ENCODE peak calls at places on chromosomes 11 and 22, in eight cellular contexts. J is HCT116, U is K562, E is suprapubic skin, B is esophagus muscularis mucosa, R is SK-N-SH, C is transverse colon, T is prostate gland. W is an unnamed sample. For H3K4me1, the result is how much of the 10 kb centered on the place peaks cover.

GRCh38 chr22:35900483-35901168 is 128.0 kb downstream of the RBFOX2 start:
- DNase-seq in J (peak), E (no peak), C (no peak), T (no peak), B (no peak), U (no peak), R (no peak), W (no peak)

GRCh38 chr11:111299111-111300026 is 1.0 kb downstream of the POU2AF3 start:
- DNase-seq in U (no peak), T (peak), B (peak), C (peak), R (peak), E (peak), J (no peak), W (peak)

GRCh38 chr11:66639066-66639813 is 737 bp downstream of the RBM4 start:
- DNase-seq in R (no peak), C (peak), T (no peak), B (no peak), J (no peak), E (no peak), U (no peak), W (no peak)

GRCh38 chr11:71322861-71323582 is 70.6 kb upstream of the SHANK2 start:
- DNase-seq in B (no peak), E (peak), T (no peak), C (no peak), J (no peak), U (no peak), R (no peak), W (no peak)

GRCh38 chr11:73787051-73787642 is 527 bp upstream of the MRPL48 start:
- DNase-seq in T (no peak), B (no peak), E (no peak), C (no peak), U (no peak), R (no peak), J (no peak), W (no peak)

GRCh38 chr11:17388609-17389204 is at the start of gene KCNJ11:
- DNase-seq in R (no peak), E (no peak), C (no peak), J (no peak), B (no peak), U (no peak), T (no peak), W (no peak)

GRCh38 chr22:17589810-17590375 is 26.6 kb downstream of the SLC25A18 start:
- DNase-seq in J (no peak), U (no peak), C (no peak), B (no peak), R (no peak), E (no peak), T (no peak), W (peak)

GRCh38 chr11:109192864-109193263 is 229.1 kb upstream of the C11orf87 start:
- DNase-seq in J (no peak), B (no peak), T (no peak), C (no peak), E (no peak), U (no peak), R (no peak), W (no peak)

GRCh38 chr11:1827931-1828330 is 6.9 kb upstream of the SYT8 start:
- DNase-seq in C (no peak), E (no peak), J (no peak), U (no peak), R (no peak), T (no peak), B (no peak), W (no peak)

GRCh38 chr11:120877746-120878365 is 146.0 kb upstream of the TBCEL start:
- DNase-seq in J (no peak), T (no peak), R (no peak), E (no peak), C (no peak), B (no peak), U (no peak), W (no peak)

GRCh38 chr22:36330655-36331305 is 57.0 kb downstream of the MYH9 start:
- DNase-seq in C (no peak), R (no peak), T (peak), B (no peak), U (no peak), E (no peak), J (no peak), W (no peak)

GRCh38 chr22:32106930-32107329 is 52.2 kb downstream of the C22orf42 start:
- DNase-seq in U (no peak), C (no peak), J (no peak), E (no peak), B (peak), R (no peak), T (no peak), W (no peak)

GRCh38 chr22:48901324-48901723 is 926.3 kb downstream of the BRD1 start:
- DNase-seq in U (no peak), R (no peak), J (no peak), B (no peak), T (no peak), C (no peak), E (no peak), W (no peak)

GRCh38 chr22:33831207-33831606 is 89.1 kb downstream of the LARGE1 start:
- DNase-seq in T (no peak), E (no peak), U (no peak), B (no peak), R (no peak), C (no peak), J (no peak), W (no peak)

GRCh38 chr11:59510917-59511589 is at the start of gene OR4D9:
- DNase-seq in E (no peak), J (no peak), U (no peak), B (no peak), C (no peak), T (no peak), R (no peak), W (no peak)

GRCh38 chr22:22002526-22003055 is 20.0 kb upstream of the TOP3B start:
- DNase-seq in R (no peak), E (no peak), T (no peak), C (no peak), B (no peak), J (no peak), U (no peak), W (no peak)

GRCh38 chr11:72684236-72684912 is 10.2 kb upstream of the PDE2A start:
- DNase-seq in E (peak), J (peak), C (peak), T (peak), B (peak), U (peak), R (peak), W (peak)

GRCh38 chr11:1890856-1891830 is 552 bp downstream of the PRR33 start:
- DNase-seq in B (no peak), E (no peak), U (no peak), C (no peak), R (peak), T (no peak), J (no peak), W (no peak)

GRCh38 chr11:3849297-3849874 is 6.1 kb upstream of the STIM1 start:
- DNase-seq in B (no peak), J (no peak), E (no peak), C (no peak), R (peak), U (no peak), T (peak), W (no peak)

GRCh38 chr11:59818572-59818971 is 8.0 kb upstream of the MRPL16 start:
- DNase-seq in U (no peak), R (no peak), E (no peak), J (no peak), C (no peak), B (no peak), T (no peak), W (no peak)

GRCh38 chr11:13276454-13276851 is 1.1 kb upstream of the BMAL1 start:
- DNase-seq in U (no peak), B (no peak), R (peak), E (no peak), C (peak), J (no peak), T (no peak), W (no peak)

GRCh38 chr11:84091212-84091986 is 805.2 kb upstream of the CCDC90B start:
- DNase-seq in J (no peak), C (no peak), B (no peak), U (no peak), R (no peak), E (no peak), T (no peak), W (no peak)

GRCh38 chr11:62233730-62234129 is 8.3 kb upstream of the SCGB1D2 start:
- DNase-seq in R (no peak), B (no peak), J (no peak), U (no peak), E (no peak), C (no peak), T (no peak), W (no peak)

GRCh38 chr22:29306830-29307657 is 594 bp downstream of the GAS2L1 start:
- DNase-seq in E (peak), C (peak), R (peak), B (no peak), J (no peak), T (peak), U (peak), W (peak)

GRCh38 chr11:655036-655726 is 18.1 kb downstream of the DRD4 start:
- DNase-seq in C (no peak), E (no peak), U (peak), T (no peak), B (no peak), R (no peak), J (no peak), W (no peak)

GRCh38 chr22:39028281-39028680 is 7.4 kb downstream of the APOBEC3D start:
- DNase-seq in E (no peak), C (no peak), U (no peak), J (no peak), R (no peak), B (no peak), T (no peak), W (no peak)

GRCh38 chr22:33984741-33985287 is 64.5 kb upstream of the LARGE1 start:
- DNase-seq in R (no peak), U (no peak), E (no peak), B (peak), T (no peak), C (no peak), J (no peak), W (no peak)

GRCh38 chr11:93100211-93100610 is 97.6 kb downstream of the SLC36A4 start:
- DNase-seq in U (no peak), J (no peak), R (no peak), C (no peak), T (no peak), B (no peak), E (no peak), W (no peak)

GRCh38 chr11:80632691-80633090 is 1191.9 kb upstream of the TENM4 start:
- DNase-seq in U (no peak), B (no peak), C (no peak), R (no peak), T (no peak), J (no peak), E (no peak), W (no peak)

GRCh38 chr11:13862845-13863392 is 99.6 kb upstream of the SPON1 start:
- DNase-seq in R (no peak), U (no peak), B (no peak), E (no peak), T (no peak), J (no peak), C (no peak), W (no peak)

GRCh38 chr22:47705350-47705749 is 942.9 kb downstream of the TBC1D22A start:
- DNase-seq in E (no peak), J (no peak), U (no peak), C (no peak), R (no peak), T (no peak), B (peak), W (no peak)

GRCh38 chr11:45100338-45100737 is 46.1 kb upstream of the PRDM11 start:
- DNase-seq in E (no peak), R (peak), C (no peak), J (no peak), B (peak), U (peak), T (no peak), W (no peak)

GRCh38 chr22:50009765-50010675 is 2.5 kb downstream of the IL17REL start:
- DNase-seq in J (no peak), E (no peak), C (peak), R (peak), U (no peak), B (no peak), T (no peak), W (peak)

GRCh38 chr22:30763815-30764686 is 69.4 kb downstream of the OSBP2 start:
- DNase-seq in R (peak), U (peak), J (peak), T (peak), C (peak), B (no peak), E (no peak), W (no peak)

GRCh38 chr11:6898911-6899310 is 6.6 kb upstream of the OR2D2 start:
- DNase-seq in J (no peak), B (no peak), E (no peak), R (no peak), U (no peak), T (no peak), C (no peak), W (no peak)

GRCh38 chr11:31687256-31687655 is 123.9 kb downstream of the PAX6 start:
- DNase-seq in J (no peak), B (no peak), C (no peak), R (no peak), U (no peak), E (no peak), T (no peak), W (no peak)

GRCh38 chr11:87430821-87431220 is 393.1 kb downstream of the TMEM135 start:
- DNase-seq in B (peak), T (no peak), C (no peak), J (no peak), R (no peak), U (no peak), E (no peak), W (no peak)

DNA sequence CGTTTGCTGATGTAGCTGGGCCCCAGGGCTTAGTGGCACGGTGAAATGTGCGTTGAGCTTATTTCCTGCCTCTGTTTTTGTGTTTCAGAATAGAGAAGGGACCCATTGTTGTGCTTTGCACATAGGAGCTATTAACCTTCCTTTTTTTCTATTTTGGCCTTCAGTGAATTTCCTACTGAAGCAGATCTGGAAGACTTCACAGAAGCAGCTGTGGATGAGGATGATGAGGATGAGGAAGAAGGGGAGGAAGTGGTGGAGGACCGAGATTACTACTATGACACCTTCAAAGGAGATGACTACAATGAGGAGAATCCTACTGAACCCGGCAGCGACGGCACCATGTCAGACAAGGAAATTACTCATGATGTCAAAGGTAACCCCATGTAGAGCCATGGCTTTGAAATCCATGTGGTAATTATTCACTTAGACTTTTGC is 37.4 kb upstream of the ST14 start:
- DNase-seq in E (no peak), C (no peak), U (no peak), R (no peak), J (peak), T (no peak), B (no peak), W (no peak)
- H3K4me1 ChIP-seq in E (under half), C (under half), U (under half), R (under half), J (under half), T (under half), B (half or more), W (under half)

GRCh38 chr11:68271781-68272608 is at the start of gene C11orf24:
- DNase-seq in J (peak), B (peak), C (peak), U (peak), R (peak), T (peak), E (peak), W (peak)
- TF ChIP-seq CTCF in J (no peak), B (peak), C (no peak), U (no peak), R (no peak), T (peak), E (no peak), W (no peak)

GRCh38 chr11:134025086-134025437 is 43.8 kb upstream of the JAM3 start:
- DNase-seq in U (no peak), T (no peak), R (no peak), J (no peak), C (no peak), B (no peak), E (no peak), W (no peak)
- TF ChIP-seq POLR2AphosphoS5 in U (no peak), T (no peak), R (no peak), J (no peak), C (no peak), B (no peak), E (no peak), W (no peak)

GRCh38 chr11:69052343-69053168 is 3.8 kb downstream of the TPCN2 start:
- DNase-seq in J (no peak), T (no peak), U (no peak), B (no peak), E (no peak), C (no peak), R (no peak), W (no peak)

GRCh38 chr11:69051381-69052342 is 2.9 kb downstream of the TPCN2 start:
- DNase-seq in J (no peak), B (no peak), U (no peak), R (no peak), C (no peak), T (no peak), E (no peak), W (no peak)

GRCh38 chr11:69054397-69055211 is 5.9 kb downstream of the TPCN2 start:
- DNase-seq in C (no peak), B (no peak), T (no peak), R (no peak), E (no peak), U (no peak), J (no peak), W (no peak)

GRCh38 chr11:69053546-69054396 is 5.0 kb downstream of the TPCN2 start:
- DNase-seq in U (no peak), E (no peak), R (no peak), T (no peak), J (no peak), C (no peak), B (no peak), W (no peak)

DNA sequence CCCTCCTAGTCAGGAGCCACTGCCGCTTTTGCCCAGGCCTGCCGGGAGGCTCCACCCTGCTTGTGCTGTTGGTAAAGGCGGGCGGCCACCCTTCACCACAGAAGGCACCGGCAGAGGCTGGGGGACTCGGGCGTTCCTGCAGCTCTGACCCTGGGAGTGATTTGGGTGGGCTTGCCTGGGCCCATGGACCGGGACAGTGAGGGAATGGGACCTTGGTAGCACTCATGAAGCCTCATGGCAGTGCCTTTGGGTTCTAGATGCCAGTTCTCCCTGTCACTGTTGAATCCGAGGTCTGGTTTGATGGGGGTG is 4.4 kb downstream of the TPCN2 start:
- DNase-seq in C (no peak), E (no peak), B (no peak), U (no peak), J (no peak), T (no peak), R (no peak), W (no peak)
- H3K4me1 ChIP-seq in C (under half), E (under half), B (half or more), U (under half), J (under half), T (under half), R (under half), W (under half)

DNA sequence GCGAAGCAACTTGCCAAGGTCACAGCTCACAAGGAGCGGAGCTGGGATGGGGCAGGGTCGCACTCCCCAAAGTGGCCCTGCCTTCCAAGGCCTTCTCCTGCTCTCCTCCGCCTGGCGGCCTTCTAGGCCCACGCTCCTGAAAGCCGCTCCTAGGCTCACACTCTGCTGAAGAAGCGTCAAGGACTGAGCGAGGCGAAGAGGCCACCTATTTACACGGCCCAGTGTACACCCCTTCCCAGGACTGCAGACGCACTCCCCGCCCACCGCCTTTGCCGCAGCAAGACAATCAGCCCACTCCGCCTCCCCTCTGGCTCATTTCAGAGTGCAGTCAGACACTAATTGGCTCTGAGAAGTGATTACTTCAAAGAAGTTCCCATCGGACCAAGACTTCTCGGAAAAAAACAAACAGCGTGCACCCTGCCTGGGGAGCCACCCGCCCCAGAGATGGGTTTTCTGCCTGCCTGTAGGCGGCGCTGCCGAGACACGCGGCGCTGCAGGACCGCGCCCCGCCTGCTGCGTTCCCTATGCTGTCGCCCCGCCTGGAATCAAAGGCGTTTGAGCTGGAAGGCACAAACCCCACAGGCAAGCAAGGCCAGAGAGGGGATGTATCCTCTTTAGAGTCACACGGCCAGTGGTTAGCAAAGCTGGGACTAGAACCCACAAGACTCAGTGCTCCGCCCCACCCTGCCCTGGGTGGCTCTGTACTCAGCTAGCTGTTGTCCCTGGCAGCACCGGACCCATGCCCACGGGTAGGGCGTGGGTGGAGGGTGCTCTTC is 414.8 kb downstream of the BUD13 start:
- DNase-seq in B (no peak), U (peak), R (no peak), T (no peak), C (peak), E (no peak), J (peak), W (no peak)
- TF ChIP-seq CTCF in B (no peak), U (peak), R (no peak), T (peak), C (peak), E (no peak), J (peak), W (no peak)

DNA sequence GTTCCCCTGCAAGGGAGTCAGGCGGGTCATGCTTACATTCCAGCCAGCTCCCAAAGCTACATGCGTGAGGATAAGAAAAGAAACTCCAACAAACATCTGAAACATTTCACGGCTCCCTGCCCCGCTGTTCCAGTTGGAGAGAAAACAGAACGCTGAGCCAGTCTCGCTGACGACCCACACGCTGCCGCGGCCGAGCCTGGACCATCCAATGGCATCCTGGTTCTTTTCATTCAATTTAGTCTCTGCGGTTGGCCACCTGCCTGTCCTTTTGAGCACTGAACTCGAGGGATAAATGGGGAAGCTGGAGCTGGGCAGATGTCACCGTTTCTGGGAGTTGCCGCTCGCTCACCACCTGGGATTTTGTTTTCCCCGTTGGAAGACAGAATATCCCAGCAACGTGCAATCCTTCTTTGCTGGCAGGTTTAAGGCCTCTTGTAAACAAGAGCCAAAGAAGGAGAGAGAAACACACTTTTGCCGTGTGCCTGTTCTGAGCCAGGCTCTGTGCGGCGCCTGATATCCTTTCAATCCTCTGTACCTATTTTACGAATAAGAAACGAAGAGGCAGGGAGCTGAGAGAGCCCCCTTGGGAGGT is 45.3 kb upstream of the SHISAL1 start:
- DNase-seq in J (no peak), E (peak), R (no peak), T (no peak), U (no peak), C (peak), B (no peak), W (no peak)
- TF ChIP-seq POLR2AphosphoS5 in J (no peak), E (no peak), R (no peak), T (peak), U (no peak), C (peak), B (peak), W (no peak)

W was measured in breast epithelium.